ENCODE peak calls at places on chromosomes 16 and 17, in four cellular contexts. Q is endothelial cell, P is T-cell, X is NCI-H1092. Z is an unnamed sample.
A peak's percentile ranks its signal among the peaks of the same experiment; 100 is the strongest.

GRCh38 chr17:66829883-66830282 is 5.0 kb upstream of the CACNG5 start:
- DNase-seq in Q (no peak), X (peak; percentile 48), P (no peak), Z (no peak)

GRCh38 chr16:21599994-21600773 is 807 bp downstream of the METTL9 start:
- DNase-seq in X (no peak), P (peak; percentile 17), Q (no peak), Z (no peak)

GRCh38 chr17:4327638-4328037 is 38.8 kb downstream of the UBE2G1 start:
- DNase-seq in P (no peak), Q (no peak), X (no peak), Z (no peak)

GRCh38 chr16:85479972-85480726 is 133.0 kb upstream of the GSE1 start:
- DNase-seq in X (peak; percentile 64), Q (no peak), P (peak; percentile 24), Z (peak; percentile 93)

GRCh38 chr16:10729649-10730048 is 14.0 kb upstream of the NUBP1 start:
- DNase-seq in P (no peak), X (no peak), Q (no peak), Z (peak; percentile 58)

GRCh38 chr16:593406-593805 is 3.5 kb downstream of the RAB40C start:
- DNase-seq in Q (no peak), P (no peak), X (no peak), Z (no peak)

GRCh38 chr16:22357635-22357971 is 16.8 kb downstream of the CDR2 start:
- DNase-seq in X (no peak), Q (no peak), P (no peak), Z (no peak)

GRCh38 chr17:42944211-42944610 is 20.0 kb downstream of the AARSD1 start:
- DNase-seq in X (no peak), P (no peak), Q (no peak), Z (no peak)

GRCh38 chr16:61014869-61015268 is 1021.4 kb downstream of the CDH8 start:
- DNase-seq in P (no peak), Q (peak; percentile 9), X (no peak), Z (no peak)

GRCh38 chr16:20359997-20360396 is 7.5 kb upstream of the UMOD start:
- DNase-seq in X (no peak), Q (peak; percentile 46), P (no peak), Z (peak; percentile 71)

GRCh38 chr17:4038076-4038475 is 73.8 kb upstream of the ATP2A3 start:
- DNase-seq in X (no peak), Q (no peak), P (no peak), Z (no peak)

GRCh38 chr16:68284847-68285246 is 20.5 kb downstream of the SLC7A6 start:
- DNase-seq in X (no peak), Q (no peak), P (no peak), Z (no peak)

Z was measured in H7.